ENCODE peak calls at places on chromosomes 16 and 17, in nine cellular contexts. One of them, this sample, is unnamed. For H3K9me3 and H3K36me3, the result is how much of the 10 kb centered on the place peaks cover.

GRCh38 chr17:65312718-65313382 is 175.7 kb downstream of the RGS9 start:
- DNase-seq in cardiac muscle cell: no peak
- DNase-seq in heart left ventricle: no peak
- DNase-seq in esophagus squamous epithelium: no peak
- DNase-seq in sigmoid colon: no peak
- DNase-seq in BE2C: no peak
- DNase-seq in HAP-1: no peak
- DNase-seq in stomach: no peak
- DNase-seq in uterus: no peak
- DNase-seq in this sample: no peak

GRCh38 chr16:50275428-50276127 is 9.2 kb downstream of the ADCY7 start:
- DNase-seq in cardiac muscle cell: no peak
- DNase-seq in heart left ventricle: no peak
- DNase-seq in esophagus squamous epithelium: no peak
- DNase-seq in sigmoid colon: no peak
- DNase-seq in BE2C: no peak
- DNase-seq in HAP-1: no peak
- DNase-seq in stomach: no peak
- DNase-seq in uterus: no peak
- DNase-seq in this sample: no peak

GRCh38 chr16:9013508-9013864 is 49.8 kb upstream of the USP7 start:
- DNase-seq in cardiac muscle cell: no peak
- DNase-seq in heart left ventricle: no peak
- DNase-seq in esophagus squamous epithelium: no peak
- DNase-seq in sigmoid colon: no peak
- DNase-seq in BE2C: no peak
- DNase-seq in HAP-1: no peak
- DNase-seq in stomach: no peak
- DNase-seq in uterus: no peak
- DNase-seq in this sample: no peak

GRCh38 chr17:4406386-4406785 is 27.4 kb upstream of the SPNS3 start:
- DNase-seq in cardiac muscle cell: no peak
- DNase-seq in heart left ventricle: no peak
- DNase-seq in esophagus squamous epithelium: no peak
- DNase-seq in sigmoid colon: no peak
- DNase-seq in BE2C: no peak
- DNase-seq in HAP-1: no peak
- DNase-seq in stomach: no peak
- DNase-seq in uterus: no peak
- DNase-seq in this sample: no peak

GRCh38 chr17:58365185-58365979 is 13.4 kb upstream of the SUPT4H1 start:
- DNase-seq in cardiac muscle cell: no peak
- DNase-seq in heart left ventricle: no peak
- DNase-seq in esophagus squamous epithelium: no peak
- DNase-seq in sigmoid colon: no peak
- DNase-seq in BE2C: no peak
- DNase-seq in HAP-1: no peak
- DNase-seq in stomach: no peak
- DNase-seq in uterus: no peak
- DNase-seq in this sample: no peak

GRCh38 chr17:57756941-57757340 is 11.8 kb upstream of the CCDC182 start:
- DNase-seq in cardiac muscle cell: no peak
- DNase-seq in heart left ventricle: no peak
- DNase-seq in esophagus squamous epithelium: no peak
- DNase-seq in sigmoid colon: no peak
- DNase-seq in BE2C: no peak
- DNase-seq in HAP-1: no peak
- DNase-seq in stomach: no peak
- DNase-seq in uterus: no peak
- DNase-seq in this sample: no peak

GRCh38 chr16:71626858-71627213 is 852 bp downstream of the MARVELD3 start:
- DNase-seq in cardiac muscle cell: no peak
- DNase-seq in heart left ventricle: no peak
- DNase-seq in esophagus squamous epithelium: no peak
- DNase-seq in sigmoid colon: no peak
- DNase-seq in BE2C: no peak
- DNase-seq in HAP-1: peak
- DNase-seq in stomach: peak
- DNase-seq in uterus: no peak
- DNase-seq in this sample: no peak

GRCh38 chr17:57539528-57540301 is 205.4 kb downstream of the CCDC182 start:
- DNase-seq in cardiac muscle cell: no peak
- DNase-seq in heart left ventricle: no peak
- DNase-seq in esophagus squamous epithelium: no peak
- DNase-seq in sigmoid colon: no peak
- DNase-seq in BE2C: no peak
- DNase-seq in HAP-1: no peak
- DNase-seq in stomach: no peak
- DNase-seq in uterus: no peak
- DNase-seq in this sample: no peak

GRCh38 chr16:47590472-47590871 is 129.3 kb downstream of the PHKB start:
- DNase-seq in cardiac muscle cell: no peak
- DNase-seq in heart left ventricle: no peak
- DNase-seq in esophagus squamous epithelium: no peak
- DNase-seq in sigmoid colon: no peak
- DNase-seq in BE2C: no peak
- DNase-seq in HAP-1: no peak
- DNase-seq in stomach: no peak
- DNase-seq in uterus: no peak
- DNase-seq in this sample: no peak

GRCh38 chr16:9706217-9706616 is 476.0 kb downstream of the GRIN2A start:
- DNase-seq in cardiac muscle cell: no peak
- DNase-seq in heart left ventricle: no peak
- DNase-seq in esophagus squamous epithelium: no peak
- DNase-seq in sigmoid colon: no peak
- DNase-seq in BE2C: no peak
- DNase-seq in HAP-1: no peak
- DNase-seq in stomach: no peak
- DNase-seq in uterus: no peak
- DNase-seq in this sample: peak

GRCh38 chr17:40095944-40096791 is 4.2 kb downstream of the NR1D1 start:
- DNase-seq in cardiac muscle cell: no peak
- DNase-seq in heart left ventricle: peak
- DNase-seq in esophagus squamous epithelium: peak
- DNase-seq in sigmoid colon: peak
- DNase-seq in BE2C: no peak
- DNase-seq in HAP-1: no peak
- DNase-seq in stomach: peak
- DNase-seq in uterus: peak
- DNase-seq in this sample: no peak

GRCh38 chr17:14245002-14245401 is 8.3 kb upstream of the CDRT15 start:
- DNase-seq in cardiac muscle cell: no peak
- DNase-seq in heart left ventricle: no peak
- DNase-seq in esophagus squamous epithelium: no peak
- DNase-seq in sigmoid colon: no peak
- DNase-seq in BE2C: no peak
- DNase-seq in HAP-1: peak
- DNase-seq in stomach: no peak
- DNase-seq in uterus: no peak
- DNase-seq in this sample: no peak

GRCh38 chr17:64041912-64042311 is 21.5 kb upstream of the ICAM2 start:
- DNase-seq in cardiac muscle cell: no peak
- DNase-seq in heart left ventricle: no peak
- DNase-seq in esophagus squamous epithelium: no peak
- DNase-seq in sigmoid colon: peak
- DNase-seq in BE2C: no peak
- DNase-seq in HAP-1: no peak
- DNase-seq in stomach: no peak
- DNase-seq in uterus: no peak
- DNase-seq in this sample: no peak

GRCh38 chr17:76326306-76326705 is 18.2 kb upstream of the QRICH2 start:
- DNase-seq in cardiac muscle cell: no peak
- DNase-seq in heart left ventricle: no peak
- DNase-seq in esophagus squamous epithelium: no peak
- DNase-seq in sigmoid colon: no peak
- DNase-seq in BE2C: no peak
- DNase-seq in HAP-1: no peak
- DNase-seq in stomach: no peak
- DNase-seq in uterus: no peak
- DNase-seq in this sample: no peak

GRCh38 chr17:68439656-68440290 is 17.5 kb downstream of the WIPI1 start:
- DNase-seq in cardiac muscle cell: no peak
- DNase-seq in heart left ventricle: no peak
- DNase-seq in esophagus squamous epithelium: no peak
- DNase-seq in sigmoid colon: no peak
- DNase-seq in BE2C: no peak
- DNase-seq in HAP-1: no peak
- DNase-seq in stomach: no peak
- DNase-seq in uterus: no peak
- DNase-seq in this sample: no peak

DNA sequence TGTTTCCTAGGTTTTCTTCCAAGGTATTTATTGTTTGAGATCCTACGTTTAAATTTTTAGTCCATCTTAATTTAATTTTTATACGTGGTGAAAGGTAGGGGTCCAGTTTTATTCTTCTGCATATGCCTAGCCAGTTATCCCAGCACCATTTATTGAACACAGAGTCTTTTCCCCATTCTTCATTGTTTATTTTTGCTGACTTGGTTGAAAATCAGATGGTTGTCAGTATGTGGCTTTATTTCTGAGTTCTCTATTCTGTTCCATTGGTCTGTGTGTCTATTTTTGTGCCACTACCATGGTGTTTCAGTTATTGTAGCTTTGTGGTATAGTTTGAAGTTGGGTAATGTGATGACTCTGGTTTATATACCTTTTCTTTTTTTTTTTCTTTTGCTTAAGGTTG is 753.0 kb upstream of the GOT2 start:
- DNase-seq in cardiac muscle cell: no peak
- DNase-seq in heart left ventricle: no peak
- DNase-seq in esophagus squamous epithelium: no peak
- DNase-seq in sigmoid colon: no peak
- DNase-seq in BE2C: no peak
- DNase-seq in HAP-1: no peak
- DNase-seq in stomach: no peak
- DNase-seq in uterus: no peak
- DNase-seq in this sample: no peak
- H3K9me3 ChIP-seq in cardiac muscle cell: under half
- H3K9me3 ChIP-seq in heart left ventricle: under half
- H3K9me3 ChIP-seq in esophagus squamous epithelium: under half
- H3K9me3 ChIP-seq in sigmoid colon: under half
- H3K9me3 ChIP-seq in BE2C: under half
- H3K9me3 ChIP-seq in HAP-1: under half
- H3K9me3 ChIP-seq in stomach: under half
- H3K9me3 ChIP-seq in uterus: under half
- H3K9me3 ChIP-seq in this sample: under half

DNA sequence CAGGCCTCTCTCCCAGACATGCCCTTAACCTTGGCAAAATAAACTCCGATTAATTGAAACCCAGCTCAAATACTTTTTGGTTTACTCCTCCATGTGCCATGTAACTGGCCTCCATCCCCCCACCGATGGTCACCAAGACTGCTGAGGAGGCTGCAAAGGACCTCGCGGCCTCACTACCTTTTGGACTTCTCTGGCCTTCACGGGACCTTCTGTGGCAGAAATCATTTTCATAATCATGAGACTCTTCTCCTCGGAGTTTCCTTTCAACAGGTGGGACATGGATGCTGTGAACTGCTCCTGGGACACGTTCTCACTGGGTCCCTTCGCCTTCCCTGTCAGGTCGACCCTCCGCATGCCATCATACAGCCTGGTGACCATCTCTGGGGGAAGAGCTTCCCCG is 9.0 kb downstream of the MEAK7 start:
- DNase-seq in cardiac muscle cell: no peak
- DNase-seq in heart left ventricle: no peak
- DNase-seq in esophagus squamous epithelium: no peak
- DNase-seq in sigmoid colon: no peak
- DNase-seq in BE2C: no peak
- DNase-seq in HAP-1: no peak
- DNase-seq in stomach: peak
- DNase-seq in uterus: no peak
- DNase-seq in this sample: no peak
- H3K4me3 ChIP-seq in cardiac muscle cell: no peak
- H3K4me3 ChIP-seq in heart left ventricle: no peak
- H3K4me3 ChIP-seq in esophagus squamous epithelium: no peak
- H3K4me3 ChIP-seq in sigmoid colon: no peak
- H3K4me3 ChIP-seq in BE2C: no peak
- H3K4me3 ChIP-seq in HAP-1: no peak
- H3K4me3 ChIP-seq in stomach: no peak
- H3K4me3 ChIP-seq in uterus: no peak
- H3K4me3 ChIP-seq in this sample: no peak

GRCh38 chr16:88585269-88585668 is 15.1 kb downstream of the ZC3H18 start:
- DNase-seq in cardiac muscle cell: no peak
- DNase-seq in heart left ventricle: no peak
- DNase-seq in esophagus squamous epithelium: no peak
- DNase-seq in sigmoid colon: no peak
- DNase-seq in BE2C: no peak
- DNase-seq in HAP-1: no peak
- DNase-seq in stomach: no peak
- DNase-seq in uterus: no peak
- DNase-seq in this sample: no peak

GRCh38 chr16:88589441-88589840 is 19.2 kb downstream of the ZC3H18 start:
- DNase-seq in cardiac muscle cell: no peak
- DNase-seq in heart left ventricle: no peak
- DNase-seq in esophagus squamous epithelium: no peak
- DNase-seq in sigmoid colon: no peak
- DNase-seq in BE2C: no peak
- DNase-seq in HAP-1: no peak
- DNase-seq in stomach: no peak
- DNase-seq in uterus: no peak
- DNase-seq in this sample: no peak

GRCh38 chr16:88588148-88588547 is 17.9 kb downstream of the ZC3H18 start:
- DNase-seq in cardiac muscle cell: no peak
- DNase-seq in heart left ventricle: no peak
- DNase-seq in esophagus squamous epithelium: no peak
- DNase-seq in sigmoid colon: no peak
- DNase-seq in BE2C: no peak
- DNase-seq in HAP-1: no peak
- DNase-seq in stomach: no peak
- DNase-seq in uterus: no peak
- DNase-seq in this sample: no peak

GRCh38 chr16:88591577-88592021 is 21.4 kb downstream of the ZC3H18 start:
- DNase-seq in cardiac muscle cell: no peak
- DNase-seq in heart left ventricle: peak
- DNase-seq in esophagus squamous epithelium: peak
- DNase-seq in sigmoid colon: peak
- DNase-seq in BE2C: no peak
- DNase-seq in HAP-1: no peak
- DNase-seq in stomach: no peak
- DNase-seq in uterus: no peak
- DNase-seq in this sample: no peak

DNA sequence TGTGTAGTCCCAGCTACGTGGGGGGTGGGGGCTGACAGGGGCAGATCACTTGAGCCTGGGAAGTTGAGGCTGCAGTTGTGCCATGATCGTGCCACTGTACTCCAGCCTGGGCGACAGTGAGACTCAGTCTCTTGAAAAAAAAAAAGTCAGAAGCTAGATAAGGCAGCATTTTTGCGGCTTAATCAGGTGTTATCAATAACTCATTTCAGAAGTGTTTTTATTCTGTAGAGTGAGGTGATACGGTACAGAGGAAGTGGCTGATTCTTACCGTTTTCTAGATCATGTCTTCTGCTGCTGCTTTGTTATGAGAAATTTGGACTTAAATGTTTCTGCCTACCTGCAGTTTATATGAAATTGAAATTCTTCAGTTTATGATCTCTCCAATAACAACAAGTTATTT is 18.6 kb downstream of the ZC3H18 start:
- DNase-seq in cardiac muscle cell: no peak
- DNase-seq in heart left ventricle: no peak
- DNase-seq in esophagus squamous epithelium: no peak
- DNase-seq in sigmoid colon: no peak
- DNase-seq in BE2C: no peak
- DNase-seq in HAP-1: no peak
- DNase-seq in stomach: no peak
- DNase-seq in uterus: no peak
- DNase-seq in this sample: no peak
- H3K36me3 ChIP-seq in cardiac muscle cell: under half
- H3K36me3 ChIP-seq in heart left ventricle: under half
- H3K36me3 ChIP-seq in esophagus squamous epithelium: half or more
- H3K36me3 ChIP-seq in sigmoid colon: half or more
- H3K36me3 ChIP-seq in BE2C: half or more
- H3K36me3 ChIP-seq in HAP-1: half or more
- H3K36me3 ChIP-seq in stomach: under half
- H3K36me3 ChIP-seq in uterus: under half
- H3K36me3 ChIP-seq in this sample: under half

GRCh38 chr17:81932333-81932983 is 4.6 kb downstream of the PYCR1 start:
- DNase-seq in cardiac muscle cell: no peak
- DNase-seq in heart left ventricle: no peak
- DNase-seq in esophagus squamous epithelium: no peak
- DNase-seq in sigmoid colon: no peak
- DNase-seq in BE2C: no peak
- DNase-seq in HAP-1: no peak
- DNase-seq in stomach: no peak
- DNase-seq in uterus: no peak
- DNase-seq in this sample: no peak
- H3K9me3 ChIP-seq in cardiac muscle cell: under half
- H3K9me3 ChIP-seq in heart left ventricle: under half
- H3K9me3 ChIP-seq in esophagus squamous epithelium: under half
- H3K9me3 ChIP-seq in sigmoid colon: under half
- H3K9me3 ChIP-seq in BE2C: under half
- H3K9me3 ChIP-seq in HAP-1: under half
- H3K9me3 ChIP-seq in stomach: under half
- H3K9me3 ChIP-seq in uterus: under half
- H3K9me3 ChIP-seq in this sample: under half

This sample was measured in MG63.